ENCODE peak calls at places on chromosomes 4 and X, in ten cellular contexts. One of them, this sample, is unnamed. For H3K9me3 and H3K4me1, the result is how much of the 10 kb centered on the place peaks cover.

GRCh38 chr4:7830747-7831146 is 108.9 kb downstream of the AFAP1 start:
- DNase-seq in thoracic aorta: no peak
- DNase-seq in hepatocyte: no peak
- DNase-seq in mammary epithelial cell: no peak
- DNase-seq in cardiac muscle cell: no peak
- DNase-seq in kidney: no peak
- DNase-seq in fibroblast of lung: no peak
- DNase-seq in spleen: no peak
- DNase-seq in prostate gland: no peak
- DNase-seq in astrocyte: no peak
- DNase-seq in this sample: no peak

GRCh38 chr4:1178300-1179088 is 6.1 kb upstream of the SPON2 start:
- DNase-seq in kidney: no peak
- DNase-seq in hepatocyte: no peak
- DNase-seq in prostate gland: no peak
- DNase-seq in cardiac muscle cell: no peak
- DNase-seq in spleen: no peak
- DNase-seq in fibroblast of lung: no peak
- DNase-seq in astrocyte: no peak
- DNase-seq in thoracic aorta: no peak
- DNase-seq in mammary epithelial cell: peak
- DNase-seq in this sample: no peak

GRCh38 chrX:151700581-151700980 is 5.3 kb downstream of the PRRG3 start:
- DNase-seq in astrocyte: no peak
- DNase-seq in kidney: no peak
- DNase-seq in fibroblast of lung: no peak
- DNase-seq in thoracic aorta: no peak
- DNase-seq in cardiac muscle cell: no peak
- DNase-seq in mammary epithelial cell: no peak
- DNase-seq in prostate gland: no peak
- DNase-seq in spleen: no peak
- DNase-seq in hepatocyte: no peak
- DNase-seq in this sample: no peak

GRCh38 chr4:24771241-24771640 is 24.1 kb upstream of the SOD3 start:
- DNase-seq in fibroblast of lung: peak
- DNase-seq in hepatocyte: no peak
- DNase-seq in thoracic aorta: no peak
- DNase-seq in mammary epithelial cell: no peak
- DNase-seq in astrocyte: peak
- DNase-seq in cardiac muscle cell: no peak
- DNase-seq in prostate gland: no peak
- DNase-seq in kidney: no peak
- DNase-seq in spleen: no peak
- DNase-seq in this sample: no peak

GRCh38 chr4:127575888-127576287 is 56.9 kb upstream of the INTU start:
- DNase-seq in spleen: no peak
- DNase-seq in mammary epithelial cell: no peak
- DNase-seq in fibroblast of lung: no peak
- DNase-seq in astrocyte: no peak
- DNase-seq in hepatocyte: no peak
- DNase-seq in prostate gland: no peak
- DNase-seq in thoracic aorta: no peak
- DNase-seq in kidney: no peak
- DNase-seq in cardiac muscle cell: no peak
- DNase-seq in this sample: no peak

GRCh38 chr4:8291036-8291682 is 21.6 kb downstream of the HTRA3 start:
- DNase-seq in fibroblast of lung: no peak
- DNase-seq in spleen: peak
- DNase-seq in astrocyte: no peak
- DNase-seq in prostate gland: no peak
- DNase-seq in hepatocyte: no peak
- DNase-seq in thoracic aorta: no peak
- DNase-seq in cardiac muscle cell: no peak
- DNase-seq in mammary epithelial cell: no peak
- DNase-seq in kidney: peak
- DNase-seq in this sample: peak

GRCh38 chrX:100264200-100264599 is 145.9 kb downstream of the PCDH19 start:
- DNase-seq in kidney: no peak
- DNase-seq in cardiac muscle cell: no peak
- DNase-seq in spleen: no peak
- DNase-seq in hepatocyte: no peak
- DNase-seq in prostate gland: no peak
- DNase-seq in astrocyte: no peak
- DNase-seq in thoracic aorta: no peak
- DNase-seq in fibroblast of lung: no peak
- DNase-seq in mammary epithelial cell: peak
- DNase-seq in this sample: no peak

GRCh38 chr4:70313736-70314135 is 21.0 kb upstream of the CABS1 start:
- DNase-seq in hepatocyte: no peak
- DNase-seq in astrocyte: no peak
- DNase-seq in thoracic aorta: no peak
- DNase-seq in kidney: no peak
- DNase-seq in fibroblast of lung: no peak
- DNase-seq in prostate gland: no peak
- DNase-seq in mammary epithelial cell: no peak
- DNase-seq in spleen: no peak
- DNase-seq in cardiac muscle cell: no peak
- DNase-seq in this sample: no peak

GRCh38 chrX:150486011-150486410 is 82.4 kb upstream of the MTM1 start:
- DNase-seq in mammary epithelial cell: peak
- DNase-seq in fibroblast of lung: peak
- DNase-seq in prostate gland: peak
- DNase-seq in kidney: no peak
- DNase-seq in hepatocyte: peak
- DNase-seq in spleen: no peak
- DNase-seq in cardiac muscle cell: peak
- DNase-seq in astrocyte: peak
- DNase-seq in thoracic aorta: no peak
- DNase-seq in this sample: peak

GRCh38 chr4:177532363-177532762 is 90.1 kb upstream of the AGA start:
- DNase-seq in mammary epithelial cell: no peak
- DNase-seq in fibroblast of lung: no peak
- DNase-seq in astrocyte: no peak
- DNase-seq in thoracic aorta: no peak
- DNase-seq in spleen: no peak
- DNase-seq in hepatocyte: no peak
- DNase-seq in prostate gland: no peak
- DNase-seq in cardiac muscle cell: no peak
- DNase-seq in kidney: no peak
- DNase-seq in this sample: no peak

GRCh38 chr4:107036602-107037151 is 564 bp upstream of the DKK2 start:
- DNase-seq in kidney: no peak
- DNase-seq in hepatocyte: peak
- DNase-seq in mammary epithelial cell: no peak
- DNase-seq in cardiac muscle cell: no peak
- DNase-seq in astrocyte: no peak
- DNase-seq in thoracic aorta: no peak
- DNase-seq in spleen: no peak
- DNase-seq in prostate gland: no peak
- DNase-seq in fibroblast of lung: peak
- DNase-seq in this sample: no peak

GRCh38 chr4:102564399-102564921 is 63.3 kb downstream of the NFKB1 start:
- DNase-seq in spleen: no peak
- DNase-seq in kidney: no peak
- DNase-seq in cardiac muscle cell: no peak
- DNase-seq in fibroblast of lung: peak
- DNase-seq in astrocyte: peak
- DNase-seq in mammary epithelial cell: peak
- DNase-seq in hepatocyte: no peak
- DNase-seq in prostate gland: no peak
- DNase-seq in thoracic aorta: no peak
- DNase-seq in this sample: no peak

GRCh38 chr4:76546282-76547166 is 111.5 kb downstream of the SHROOM3 start:
- DNase-seq in fibroblast of lung: peak
- DNase-seq in prostate gland: peak
- DNase-seq in spleen: no peak
- DNase-seq in hepatocyte: peak
- DNase-seq in cardiac muscle cell: no peak
- DNase-seq in thoracic aorta: peak
- DNase-seq in astrocyte: peak
- DNase-seq in kidney: peak
- DNase-seq in mammary epithelial cell: peak
- DNase-seq in this sample: no peak

GRCh38 chrX:110758781-110759180 is 36.8 kb downstream of the CHRDL1 start:
- DNase-seq in cardiac muscle cell: no peak
- DNase-seq in mammary epithelial cell: no peak
- DNase-seq in kidney: no peak
- DNase-seq in thoracic aorta: no peak
- DNase-seq in prostate gland: no peak
- DNase-seq in spleen: no peak
- DNase-seq in hepatocyte: no peak
- DNase-seq in fibroblast of lung: peak
- DNase-seq in astrocyte: peak
- DNase-seq in this sample: no peak

GRCh38 chrX:68708503-68709290 is 61.2 kb downstream of the STARD8 start:
- DNase-seq in spleen: peak
- DNase-seq in cardiac muscle cell: no peak
- DNase-seq in kidney: no peak
- DNase-seq in mammary epithelial cell: no peak
- DNase-seq in thoracic aorta: no peak
- DNase-seq in fibroblast of lung: peak
- DNase-seq in hepatocyte: no peak
- DNase-seq in prostate gland: no peak
- DNase-seq in astrocyte: peak
- DNase-seq in this sample: no peak

GRCh38 chr4:48252313-48252712 is 17.3 kb downstream of the TEC start:
- DNase-seq in thoracic aorta: no peak
- DNase-seq in fibroblast of lung: no peak
- DNase-seq in astrocyte: no peak
- DNase-seq in cardiac muscle cell: no peak
- DNase-seq in mammary epithelial cell: peak
- DNase-seq in hepatocyte: no peak
- DNase-seq in kidney: no peak
- DNase-seq in spleen: no peak
- DNase-seq in prostate gland: no peak
- DNase-seq in this sample: no peak

GRCh38 chr4:48250980-48251379 is 18.7 kb downstream of the TEC start:
- DNase-seq in fibroblast of lung: no peak
- DNase-seq in cardiac muscle cell: no peak
- DNase-seq in prostate gland: no peak
- DNase-seq in hepatocyte: no peak
- DNase-seq in mammary epithelial cell: no peak
- DNase-seq in astrocyte: no peak
- DNase-seq in kidney: no peak
- DNase-seq in thoracic aorta: no peak
- DNase-seq in spleen: no peak
- DNase-seq in this sample: no peak

GRCh38 chr4:48249378-48249777 is 20.3 kb downstream of the TEC start:
- DNase-seq in mammary epithelial cell: no peak
- DNase-seq in prostate gland: no peak
- DNase-seq in spleen: no peak
- DNase-seq in astrocyte: no peak
- DNase-seq in thoracic aorta: no peak
- DNase-seq in hepatocyte: no peak
- DNase-seq in kidney: no peak
- DNase-seq in cardiac muscle cell: no peak
- DNase-seq in fibroblast of lung: no peak
- DNase-seq in this sample: no peak

GRCh38 chr4:48248559-48248953 is 21.1 kb downstream of the TEC start:
- DNase-seq in spleen: no peak
- DNase-seq in thoracic aorta: no peak
- DNase-seq in mammary epithelial cell: no peak
- DNase-seq in astrocyte: no peak
- DNase-seq in cardiac muscle cell: no peak
- DNase-seq in fibroblast of lung: no peak
- DNase-seq in prostate gland: no peak
- DNase-seq in kidney: no peak
- DNase-seq in hepatocyte: no peak
- DNase-seq in this sample: no peak

DNA sequence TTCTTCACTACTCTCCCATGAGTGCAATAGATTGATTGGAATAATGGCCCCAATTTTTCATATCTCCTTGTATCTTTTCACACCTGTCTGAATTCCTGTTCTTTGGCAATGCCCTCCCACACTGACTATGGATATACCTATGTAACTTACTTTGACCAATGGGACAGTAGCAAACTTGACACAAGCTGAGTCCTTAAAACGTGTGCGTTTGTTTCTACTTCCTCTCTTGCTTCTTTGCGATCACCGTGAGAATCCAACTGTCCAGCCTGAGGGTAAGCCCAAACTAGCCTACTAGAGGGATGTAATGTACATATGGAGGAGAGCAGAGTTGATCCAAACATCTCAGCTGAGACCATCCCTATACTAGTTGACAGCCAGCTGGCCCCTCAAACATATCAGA is 19.3 kb downstream of the TEC start:
- DNase-seq in mammary epithelial cell: no peak
- DNase-seq in astrocyte: no peak
- DNase-seq in prostate gland: no peak
- DNase-seq in kidney: no peak
- DNase-seq in hepatocyte: no peak
- DNase-seq in thoracic aorta: no peak
- DNase-seq in cardiac muscle cell: no peak
- DNase-seq in spleen: no peak
- DNase-seq in fibroblast of lung: no peak
- DNase-seq in this sample: no peak
- TF ChIP-seq CTCF in mammary epithelial cell: no peak
- TF ChIP-seq CTCF in astrocyte: no peak
- TF ChIP-seq CTCF in prostate gland: no peak
- TF ChIP-seq CTCF in kidney: no peak
- TF ChIP-seq CTCF in hepatocyte: no peak
- TF ChIP-seq CTCF in thoracic aorta: no peak
- TF ChIP-seq CTCF in cardiac muscle cell: no peak
- TF ChIP-seq CTCF in spleen: no peak
- TF ChIP-seq CTCF in fibroblast of lung: no peak
- TF ChIP-seq CTCF in this sample: no peak

GRCh38 chrX:153426204-153426603 is 14.9 kb downstream of the ZFP92 start:
- DNase-seq in mammary epithelial cell: no peak
- DNase-seq in kidney: no peak
- DNase-seq in astrocyte: no peak
- DNase-seq in hepatocyte: no peak
- DNase-seq in thoracic aorta: no peak
- DNase-seq in prostate gland: no peak
- DNase-seq in spleen: no peak
- DNase-seq in cardiac muscle cell: no peak
- DNase-seq in fibroblast of lung: no peak
- DNase-seq in this sample: no peak
- H3K9me3 ChIP-seq in mammary epithelial cell: under half
- H3K9me3 ChIP-seq in kidney: under half
- H3K9me3 ChIP-seq in astrocyte: under half
- H3K9me3 ChIP-seq in hepatocyte: under half
- H3K9me3 ChIP-seq in thoracic aorta: under half
- H3K9me3 ChIP-seq in prostate gland: under half
- H3K9me3 ChIP-seq in spleen: under half
- H3K9me3 ChIP-seq in cardiac muscle cell: under half
- H3K9me3 ChIP-seq in fibroblast of lung: under half
- H3K9me3 ChIP-seq in this sample: under half

GRCh38 chr4:4645743-4646142 is 103.9 kb upstream of the STX18 start:
- DNase-seq in cardiac muscle cell: no peak
- DNase-seq in prostate gland: no peak
- DNase-seq in astrocyte: no peak
- DNase-seq in hepatocyte: no peak
- DNase-seq in thoracic aorta: no peak
- DNase-seq in spleen: no peak
- DNase-seq in mammary epithelial cell: no peak
- DNase-seq in fibroblast of lung: no peak
- DNase-seq in kidney: no peak
- DNase-seq in this sample: no peak
- H3K4me1 ChIP-seq in cardiac muscle cell: under half
- H3K4me1 ChIP-seq in prostate gland: under half
- H3K4me1 ChIP-seq in astrocyte: under half
- H3K4me1 ChIP-seq in hepatocyte: under half
- H3K4me1 ChIP-seq in thoracic aorta: under half
- H3K4me1 ChIP-seq in spleen: under half
- H3K4me1 ChIP-seq in mammary epithelial cell: under half
- H3K4me1 ChIP-seq in fibroblast of lung: under half
- H3K4me1 ChIP-seq in kidney: under half
- H3K4me1 ChIP-seq in this sample: under half

GRCh38 chr4:87863486-87863885 is 30.7 kb downstream of the MEPE start:
- DNase-seq in prostate gland: no peak
- DNase-seq in thoracic aorta: no peak
- DNase-seq in astrocyte: no peak
- DNase-seq in cardiac muscle cell: no peak
- DNase-seq in hepatocyte: no peak
- DNase-seq in fibroblast of lung: no peak
- DNase-seq in spleen: no peak
- DNase-seq in kidney: no peak
- DNase-seq in mammary epithelial cell: no peak
- DNase-seq in this sample: no peak
- TF ChIP-seq CTCF in prostate gland: no peak
- TF ChIP-seq CTCF in thoracic aorta: no peak
- TF ChIP-seq CTCF in astrocyte: no peak
- TF ChIP-seq CTCF in cardiac muscle cell: no peak
- TF ChIP-seq CTCF in hepatocyte: no peak
- TF ChIP-seq CTCF in fibroblast of lung: no peak
- TF ChIP-seq CTCF in spleen: no peak
- TF ChIP-seq CTCF in kidney: no peak
- TF ChIP-seq CTCF in mammary epithelial cell: no peak
- TF ChIP-seq CTCF in this sample: no peak